ENCODE peak calls at places on chromosomes 2 and 18, in ten cellular contexts. R is EL; V is memory B cell; N is endodermal cell; A is NCI-H2081 treated with DMSO at 0.1 percent for 48 hours; K is ELR; P is NCI-H1092; W is Caki2; X is activated CD8-positive, alpha-beta memory T cell treated with anti-CD3 and anti-CD28 coated beads for 4 hours; M is mucosa of gallbladder. B is an unnamed sample.

GRCh38 chr18:51802589-51802988 is 537.4 kb upstream of the DCC start:
- DNase-seq in R (no peak), V (no peak), N (no peak), A (no peak), K (no peak), P (no peak), W (no peak), X (no peak), M (no peak), B (no peak)

GRCh38 chr2:32357545-32358482 is 991 bp downstream of the BIRC6 start:
- DNase-seq in R (peak), V (peak), N (peak), A (no peak), K (peak), P (no peak), W (peak), X (peak), M (peak), B (peak)

GRCh38 chr2:118202707-118203303 is 114.5 kb downstream of the INSIG2 start:
- DNase-seq in R (peak), V (peak), N (peak), A (no peak), K (peak), P (peak), W (peak), X (no peak), M (peak), B (no peak)

GRCh38 chr18:51110073-51110797 is 80.2 kb downstream of the SMAD4 start:
- DNase-seq in R (peak), V (peak), N (peak), A (no peak), K (peak), P (peak), W (no peak), X (peak), M (peak), B (peak)

GRCh38 chr18:12046751-12047335 is 46.8 kb upstream of the ANKRD62 start:
- DNase-seq in R (no peak), V (no peak), N (peak), A (no peak), K (peak), P (no peak), W (no peak), X (no peak), M (no peak), B (no peak)

GRCh38 chr2:224668123-224668909 is 47.8 kb downstream of the CCDC195 start:
- DNase-seq in R (no peak), V (no peak), N (no peak), A (no peak), K (no peak), P (no peak), W (no peak), X (no peak), M (no peak), B (no peak)

GRCh38 chr2:11749646-11750349 is 3.4 kb downstream of the LPIN1 start:
- DNase-seq in R (no peak), V (peak), N (no peak), A (no peak), K (no peak), P (no peak), W (no peak), X (no peak), M (no peak), B (no peak)

GRCh38 chr2:33108483-33109443 is 162.0 kb downstream of the LTBP1 start:
- DNase-seq in R (peak), V (no peak), N (no peak), A (no peak), K (peak), P (no peak), W (no peak), X (no peak), M (no peak), B (no peak)

GRCh38 chr2:178910005-178910404 is 102.8 kb upstream of the TTN start:
- DNase-seq in R (no peak), V (no peak), N (no peak), A (no peak), K (no peak), P (no peak), W (no peak), X (no peak), M (no peak), B (no peak)

GRCh38 chr2:225027061-225027762 is 15.1 kb downstream of the DOCK10 start:
- DNase-seq in R (no peak), V (no peak), N (no peak), A (no peak), K (peak), P (no peak), W (no peak), X (peak), M (no peak), B (no peak)

GRCh38 chr2:3472966-3473365 is 46.4 kb downstream of the ADI1 start:
- DNase-seq in R (no peak), V (no peak), N (no peak), A (no peak), K (no peak), P (no peak), W (no peak), X (no peak), M (no peak), B (no peak)

GRCh38 chr18:59881728-59882685 is 17.8 kb upstream of the PMAIP1 start:
- DNase-seq in R (peak), V (no peak), N (peak), A (peak), K (peak), P (no peak), W (no peak), X (no peak), M (peak), B (no peak)

GRCh38 chr18:62614499-62614898 is 91.7 kb downstream of the ZCCHC2 start:
- DNase-seq in R (no peak), V (no peak), N (no peak), A (no peak), K (no peak), P (no peak), W (no peak), X (no peak), M (no peak), B (no peak)

GRCh38 chr2:2831656-2832055 is 500.6 kb upstream of the MYT1L start:
- DNase-seq in R (no peak), V (no peak), N (peak), A (no peak), K (no peak), P (no peak), W (no peak), X (no peak), M (no peak), B (no peak)

GRCh38 chr2:12046641-12047040 is 300.2 kb downstream of the LPIN1 start:
- DNase-seq in R (peak), V (no peak), N (no peak), A (no peak), K (peak), P (no peak), W (no peak), X (no peak), M (no peak), B (no peak)

GRCh38 chr2:96241901-96242611 is 23.7 kb downstream of the TMEM127 start:
- DNase-seq in R (peak), V (no peak), N (no peak), A (no peak), K (peak), P (no peak), W (no peak), X (peak), M (peak), B (no peak)

GRCh38 chr18:35862115-35862640 is 110.3 kb upstream of the RMP24 start:
- DNase-seq in R (no peak), V (no peak), N (peak), A (no peak), K (no peak), P (no peak), W (no peak), X (no peak), M (no peak), B (no peak)

GRCh38 chr2:145957929-145958328 is 1438.0 kb upstream of the ZEB2 start:
- DNase-seq in R (peak), V (no peak), N (no peak), A (no peak), K (no peak), P (no peak), W (no peak), X (no peak), M (no peak), B (no peak)

GRCh38 chr2:166417669-166418068 is 41.9 kb upstream of the SCN9A start:
- DNase-seq in R (peak), V (no peak), N (no peak), A (no peak), K (peak), P (peak), W (no peak), X (no peak), M (no peak), B (no peak)

GRCh38 chr2:196453613-196454047 is 185.9 kb upstream of the CCDC150 start:
- DNase-seq in R (peak), V (peak), N (peak), A (no peak), K (peak), P (peak), W (no peak), X (no peak), M (peak), B (no peak)

GRCh38 chr2:175806115-175806470 is 196.0 kb downstream of the LNPK start:
- DNase-seq in R (no peak), V (no peak), N (peak), A (no peak), K (no peak), P (no peak), W (no peak), X (no peak), M (no peak), B (no peak)

GRCh38 chr18:23166863-23167531 is 31.7 kb downstream of the CABLES1 start:
- DNase-seq in R (no peak), V (no peak), N (peak), A (no peak), K (no peak), P (no peak), W (no peak), X (no peak), M (no peak), B (no peak)

GRCh38 chr2:136327162-136327852 is 209.4 kb upstream of the CXCR4 start:
- DNase-seq in R (peak), V (no peak), N (peak), A (no peak), K (peak), P (no peak), W (no peak), X (peak), M (peak), B (no peak)

GRCh38 chr2:197454923-197455322 is 1.6 kb downstream of the COQ10B start:
- DNase-seq in R (no peak), V (no peak), N (no peak), A (no peak), K (no peak), P (no peak), W (no peak), X (no peak), M (no peak), B (no peak)

GRCh38 chr18:10213526-10213925 is 240.9 kb upstream of the APCDD1 start:
- DNase-seq in R (peak), V (peak), N (no peak), A (no peak), K (no peak), P (no peak), W (no peak), X (no peak), M (peak), B (no peak)

GRCh38 chr2:135590594-135591290 is 59.5 kb downstream of the R3HDM1 start:
- DNase-seq in R (no peak), V (no peak), N (no peak), A (no peak), K (no peak), P (no peak), W (no peak), X (no peak), M (no peak), B (no peak)

GRCh38 chr2:102939207-102939606 is 177.4 kb downstream of the TMEM182 start:
- DNase-seq in R (no peak), V (no peak), N (no peak), A (no peak), K (no peak), P (no peak), W (no peak), X (no peak), M (no peak), B (no peak)

GRCh38 chr2:29016500-29016899 is 35.4 kb downstream of the TOGARAM2 start:
- DNase-seq in R (no peak), V (no peak), N (no peak), A (no peak), K (no peak), P (no peak), W (no peak), X (no peak), M (no peak), B (peak)

GRCh38 chr18:66553824-66554223 is 50.1 kb downstream of the CDH19 start:
- DNase-seq in R (no peak), V (no peak), N (no peak), A (no peak), K (no peak), P (no peak), W (no peak), X (no peak), M (no peak), B (no peak)

GRCh38 chr2:239288951-239289481 is 111.8 kb downstream of the HDAC4 start:
- DNase-seq in R (no peak), V (no peak), N (no peak), A (no peak), K (no peak), P (no peak), W (no peak), X (no peak), M (no peak), B (peak)

GRCh38 chr2:62895632-62896009 is 155.0 kb upstream of the OTX1 start:
- DNase-seq in R (no peak), V (no peak), N (no peak), A (no peak), K (peak), P (no peak), W (no peak), X (no peak), M (no peak), B (no peak)

GRCh38 chr2:159860611-159861010 is 62.6 kb upstream of the CD302 start:
- DNase-seq in R (no peak), V (no peak), N (no peak), A (no peak), K (no peak), P (no peak), W (no peak), X (no peak), M (no peak), B (no peak)

GRCh38 chr18:8121942-8122480 is 487.2 kb upstream of the RAB12 start:
- DNase-seq in R (peak), V (no peak), N (peak), A (no peak), K (peak), P (no peak), W (peak), X (no peak), M (no peak), B (no peak)

GRCh38 chr2:82340578-82341053 is 2036.1 kb upstream of the LRRTM1 start:
- DNase-seq in R (peak), V (no peak), N (no peak), A (no peak), K (peak), P (no peak), W (no peak), X (no peak), M (no peak), B (no peak)